ENCODE peak calls at places on chromosomes 12 and 14, in nine cellular contexts. H is neural progenitor cell; U is lower lobe of right lung; X is CD8-positive, alpha-beta memory T cell; W is CD4-positive, CD25-positive, alpha-beta regulatory T cell; G is HCT116; B is OCI-LY7; A is naive thymus-derived CD4-positive, alpha-beta T cell; N is right lobe of liver. M is an unnamed sample.

GRCh38 chr14:104998801-104999200 is 13.2 kb downstream of the CLBA1 start:
- DNase-seq in X (no peak), W (no peak), H (no peak), G (no peak), B (no peak), U (peak), N (peak), A (no peak), M (no peak)

GRCh38 chr12:116697305-116698130 is 40.4 kb downstream of the SPRING1 start:
- DNase-seq in B (peak), U (no peak), H (peak), N (no peak), W (no peak), A (no peak), G (peak), X (no peak), M (peak)

GRCh38 chr12:15590180-15590826 is 198.9 kb downstream of the EPS8 start:
- DNase-seq in A (peak), G (peak), H (peak), N (no peak), X (peak), B (peak), W (peak), U (no peak), M (no peak)

GRCh38 chr14:26204362-26204953 is 393.4 kb downstream of the NOVA1 start:
- DNase-seq in N (no peak), X (no peak), H (peak), W (no peak), A (no peak), B (no peak), U (no peak), G (no peak), M (no peak)

GRCh38 chr12:47651368-47652254 is 54.2 kb downstream of the RPAP3 start:
- DNase-seq in H (peak), A (peak), U (peak), G (peak), X (peak), B (peak), W (peak), N (no peak), M (peak)

GRCh38 chr14:64879635-64880381 is at the start of gene SPTB:
- DNase-seq in G (no peak), X (peak), U (peak), A (peak), W (peak), B (no peak), H (peak), N (peak), M (peak)

GRCh38 chr12:56118688-56119045 is 601 bp downstream of the ZC3H10 start:
- DNase-seq in N (no peak), A (no peak), X (no peak), U (no peak), G (no peak), B (no peak), W (no peak), H (no peak), M (no peak)

GRCh38 chr14:61089126-61089750 is 108.2 kb downstream of the SLC38A6 start:
- DNase-seq in H (no peak), G (no peak), U (no peak), N (no peak), B (no peak), A (no peak), X (no peak), W (no peak), M (no peak)

GRCh38 chr14:101836131-101836530 is 74.6 kb downstream of the PPP2R5C start:
- DNase-seq in H (no peak), G (no peak), W (no peak), B (no peak), N (no peak), U (no peak), A (no peak), X (no peak), M (peak)

GRCh38 chr12:42705863-42706262 is 116.3 kb upstream of the PRICKLE1 start:
- DNase-seq in B (no peak), U (peak), H (peak), X (no peak), W (no peak), G (no peak), A (no peak), N (no peak), M (peak)

GRCh38 chr12:52093346-52093745 is 13.8 kb downstream of the SMIM41 start:
- DNase-seq in A (no peak), W (no peak), U (no peak), X (no peak), H (no peak), B (no peak), N (peak), G (no peak), M (no peak)

GRCh38 chr14:91418387-91419043 is 895 bp upstream of the CCDC88C start:
- DNase-seq in A (peak), H (peak), B (peak), X (peak), G (peak), N (peak), U (peak), W (peak), M (peak)

GRCh38 chr14:29817767-29818166 is 109.9 kb downstream of the PRKD1 start:
- DNase-seq in W (no peak), X (no peak), U (no peak), H (no peak), B (no peak), G (no peak), N (no peak), A (no peak), M (no peak)

GRCh38 chr14:53882684-53883083 is 73.9 kb downstream of the BMP4 start:
- DNase-seq in H (no peak), G (peak), W (no peak), A (no peak), U (no peak), X (no peak), N (no peak), B (no peak), M (no peak)

GRCh38 chr14:98956181-98956580 is 315.8 kb downstream of the BCL11B start:
- DNase-seq in W (no peak), N (no peak), A (no peak), H (no peak), X (no peak), U (no peak), G (no peak), B (no peak), M (no peak)

GRCh38 chr14:69464379-69464778 is 20.1 kb upstream of the PLEKHD1 start:
- DNase-seq in G (no peak), H (no peak), A (no peak), N (no peak), U (no peak), W (no peak), X (no peak), B (no peak), M (no peak)

GRCh38 chr12:27504506-27504905 is 19.5 kb upstream of the PPFIBP1 start:
- DNase-seq in H (no peak), U (no peak), B (no peak), A (no peak), W (no peak), N (no peak), X (no peak), G (no peak), M (no peak)

GRCh38 chr12:40158592-40159111 is 52.8 kb upstream of the SLC2A13 start:
- DNase-seq in B (no peak), A (no peak), W (no peak), H (no peak), G (no peak), N (no peak), X (no peak), U (no peak), M (no peak)

GRCh38 chr14:99518441-99519346 is 37.5 kb downstream of the CCNK start:
- DNase-seq in B (peak), N (peak), W (peak), G (peak), H (peak), A (peak), U (peak), X (peak), M (peak)

GRCh38 chr14:106395460-106396050 is 869.2 kb downstream of the TMEM121 start:
- DNase-seq in N (no peak), G (no peak), X (no peak), W (no peak), B (no peak), U (no peak), A (no peak), H (no peak), M (no peak)

GRCh38 chr14:97719931-97720330 is 922.7 kb downstream of the VRK1 start:
- DNase-seq in U (no peak), W (peak), A (no peak), N (no peak), X (peak), G (no peak), B (no peak), H (no peak), M (no peak)

DNA sequence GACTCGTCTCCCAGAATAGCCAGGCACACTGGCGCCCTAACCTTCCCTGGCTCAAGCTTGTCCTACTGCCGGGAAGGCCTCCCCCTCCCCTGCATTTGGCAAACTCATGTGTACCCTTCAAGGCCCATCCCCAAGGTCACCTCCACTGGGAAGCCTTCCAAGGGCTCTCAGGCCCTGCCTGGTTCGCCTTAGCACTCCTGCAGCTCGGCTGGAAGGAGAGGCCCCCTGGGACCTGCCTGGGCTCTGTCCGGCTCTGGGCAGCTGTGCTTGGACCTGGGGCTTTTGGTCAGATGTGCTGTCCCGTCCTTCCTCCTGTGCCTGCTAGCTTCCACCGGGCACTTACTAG is 15.6 kb upstream of the DLK1 start:
- DNase-seq in A (no peak), G (no peak), N (no peak), U (no peak), B (no peak), H (no peak), X (no peak), W (no peak), M (no peak)
- H3K27ac ChIP-seq in A (no peak), G (no peak), N (no peak), U (peak), B (no peak), H (no peak), X (no peak), W (no peak), M (no peak)

GRCh38 chr12:2690348-2691000 is 104.3 kb upstream of the FKBP4 start:
- DNase-seq in B (no peak), A (no peak), H (no peak), G (no peak), W (no peak), U (no peak), N (no peak), X (no peak), M (no peak)
- H3K27ac ChIP-seq in B (no peak), A (peak), H (no peak), G (no peak), W (peak), U (peak), N (no peak), X (peak), M (no peak)

GRCh38 chr14:32104308-32104707 is 27.2 kb downstream of the ARHGAP5 start:
- DNase-seq in B (no peak), H (no peak), X (no peak), U (no peak), N (no peak), W (no peak), G (no peak), A (no peak), M (no peak)

GRCh38 chr14:32104803-32105202 is 27.7 kb downstream of the ARHGAP5 start:
- DNase-seq in U (no peak), G (no peak), B (no peak), A (no peak), W (no peak), N (no peak), X (no peak), H (no peak), M (no peak)

GRCh38 chr14:32110200-32110896 is 33.2 kb downstream of the ARHGAP5 start:
- DNase-seq in N (no peak), H (no peak), U (no peak), B (no peak), G (no peak), A (no peak), W (no peak), X (no peak), M (no peak)

GRCh38 chr14:32109676-32110075 is 32.6 kb downstream of the ARHGAP5 start:
- DNase-seq in W (no peak), B (no peak), H (no peak), A (no peak), G (no peak), N (no peak), U (no peak), X (no peak), M (no peak)
- H3K27ac ChIP-seq in W (no peak), B (no peak), H (no peak), A (no peak), G (no peak), N (no peak), U (no peak), X (no peak), M (peak)

DNA sequence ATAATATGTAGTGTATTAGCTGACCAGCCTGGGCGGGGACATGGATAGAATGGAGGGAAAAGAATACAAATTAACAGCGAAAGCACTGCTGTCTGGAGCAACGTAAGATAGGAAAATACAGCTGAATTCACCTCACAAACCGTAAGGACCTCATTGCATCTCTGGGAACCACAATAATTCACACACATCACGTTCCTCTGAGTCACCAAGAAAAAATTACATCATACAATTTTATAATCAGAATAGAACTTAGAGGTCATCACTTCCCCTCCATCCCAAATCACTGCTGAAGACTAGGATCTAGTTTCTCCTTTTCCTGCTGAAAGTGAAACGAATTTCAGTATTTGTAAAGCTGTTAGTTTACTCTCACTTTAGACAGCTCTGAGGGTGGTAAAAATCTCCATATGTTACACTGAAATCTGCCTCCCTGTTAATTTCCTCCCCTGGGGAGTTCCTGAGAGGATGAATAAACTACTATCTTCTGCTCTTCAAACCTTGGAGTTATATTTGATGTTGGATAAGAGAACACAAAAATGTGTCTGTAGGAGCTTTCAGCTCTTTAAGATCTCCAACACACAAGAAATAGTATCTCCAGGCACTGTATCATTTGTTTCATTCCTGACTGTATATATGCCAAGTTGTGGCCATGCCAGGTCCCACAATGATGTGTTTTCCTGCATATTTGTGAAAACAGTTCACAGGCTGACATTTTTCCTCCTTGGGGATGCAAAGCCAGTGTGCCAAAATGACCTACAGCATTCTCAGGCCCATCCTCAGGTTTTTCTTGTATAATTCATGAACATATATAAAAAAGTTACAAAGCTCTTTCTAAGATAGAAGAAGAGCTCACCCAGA is 63.8 kb upstream of the SSTR1 start:
- DNase-seq in U (no peak), W (no peak), B (no peak), A (no peak), N (no peak), H (no peak), G (no peak), X (no peak), M (no peak)
- H3K27ac ChIP-seq in U (no peak), W (no peak), B (no peak), A (no peak), N (no peak), H (no peak), G (no peak), X (no peak), M (no peak)

GRCh38 chr14:75144944-75145343 is 18.1 kb upstream of the NEK9 start:
- DNase-seq in X (no peak), W (no peak), A (no peak), B (no peak), G (no peak), H (no peak), U (no peak), N (no peak), M (no peak)
- H3K27ac ChIP-seq in X (no peak), W (no peak), A (no peak), B (no peak), G (no peak), H (no peak), U (peak), N (peak), M (peak)

DNA sequence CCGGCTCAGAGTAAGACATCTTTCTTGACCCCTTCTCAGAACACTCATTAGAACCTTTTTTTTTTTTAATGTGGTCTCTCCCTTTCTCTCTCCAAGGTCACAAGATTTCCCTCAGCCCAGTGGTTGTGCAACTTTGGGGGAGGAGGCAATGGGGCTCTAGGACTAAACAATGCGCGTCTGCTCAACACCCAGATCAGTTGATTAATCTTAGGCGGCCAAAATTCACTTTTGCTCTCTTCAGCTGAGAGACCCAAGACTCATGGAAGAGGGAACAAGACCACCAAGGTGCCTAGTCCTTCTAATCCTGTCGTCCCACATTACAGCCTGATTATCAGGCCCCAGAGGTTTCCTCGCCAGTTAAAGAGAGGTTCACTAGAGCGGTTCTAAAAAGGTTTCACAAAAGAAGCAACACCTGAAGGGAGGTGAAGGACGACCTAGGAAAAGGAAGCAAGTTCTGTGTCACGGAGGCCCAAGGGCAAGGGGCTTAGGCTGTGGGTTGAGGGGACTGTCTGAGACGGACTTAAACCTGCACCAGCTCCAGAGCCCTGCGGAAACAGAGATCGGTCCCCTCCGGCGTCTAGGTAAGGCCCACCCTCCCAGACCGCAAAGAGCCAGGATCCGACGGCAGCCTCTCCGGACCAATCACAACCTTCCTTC is 836 bp upstream of the TARBP2 start:
- DNase-seq in X (no peak), A (peak), H (peak), N (peak), G (no peak), W (no peak), B (no peak), U (peak), M (peak)
- H3K27ac ChIP-seq in X (peak), A (peak), H (peak), N (peak), G (peak), W (peak), B (peak), U (peak), M (peak)

GRCh38 chr12:79560165-79560889 is 130.4 kb downstream of the PAWR start:
- DNase-seq in G (no peak), B (no peak), H (no peak), N (no peak), W (no peak), A (no peak), U (no peak), X (no peak), M (no peak)
- H3K27ac ChIP-seq in G (no peak), B (no peak), H (no peak), N (peak), W (no peak), A (no peak), U (no peak), X (no peak), M (peak)